ENCODE peak calls at places on chromosome 5, in eight cellular contexts. A is endodermal cell; E is GM23248; G is left ventricle myocardium inferior; F is cardiac muscle cell; V is CD8-positive, alpha-beta T cell; T is adrenal gland; O is upper lobe of right lung. C is an unnamed sample.
A peak's percentile ranks its signal among the peaks of the same experiment; 100 is the strongest.

GRCh38 chr5:158522001-158522400 is 577.7 kb downstream of the EBF1 start:
- DNase-seq in A (no peak), E (peak; percentile 80), G (no peak), F (no peak), V (no peak), T (no peak), O (no peak), C (no peak)

GRCh38 chr5:160789219-160789820 is 62.7 kb downstream of the ATP10B start:
- DNase-seq in A (no peak), E (no peak), G (no peak), F (no peak), V (no peak), T (no peak), O (no peak), C (no peak)

GRCh38 chr5:175696855-175697198 is 39.0 kb downstream of the HRH2 start:
- DNase-seq in A (no peak), E (no peak), G (no peak), F (no peak), V (no peak), T (no peak), O (no peak), C (no peak)

GRCh38 chr5:38048400-38048799 is 208.6 kb upstream of the GDNF start:
- DNase-seq in A (no peak), E (no peak), G (no peak), F (no peak), V (no peak), T (no peak), O (no peak), C (no peak)

GRCh38 chr5:2752059-2752874 is 790 bp upstream of the IRX2 start:
- DNase-seq in A (no peak), E (peak; percentile 81), G (no peak), F (no peak), V (no peak), T (no peak), O (peak; percentile 90), C (no peak)

GRCh38 chr5:143059355-143059754 is 289.2 kb downstream of the ARHGAP26 start:
- DNase-seq in A (no peak), E (no peak), G (no peak), F (no peak), V (no peak), T (no peak), O (no peak), C (no peak)

GRCh38 chr5:150189728-150190502 is at the start of gene SLC6A7:
- DNase-seq in A (no peak), E (peak; percentile 34), G (no peak), F (peak; percentile 50), V (no peak), T (no peak), O (no peak), C (no peak)

GRCh38 chr5:174606646-174607045 is 117.7 kb upstream of the MSX2 start:
- DNase-seq in A (no peak), E (no peak), G (no peak), F (no peak), V (no peak), T (no peak), O (no peak), C (no peak)

GRCh38 chr5:58711965-58712364 is 129.1 kb downstream of the RAB3C start:
- DNase-seq in A (no peak), E (no peak), G (no peak), F (no peak), V (no peak), T (no peak), O (no peak), C (no peak)

GRCh38 chr5:149576021-149576420 is 5.3 kb upstream of the ARHGEF37 start:
- DNase-seq in A (no peak), E (no peak), G (no peak), F (no peak), V (no peak), T (no peak), O (no peak), C (no peak)

GRCh38 chr5:71893451-71893850 is 174.4 kb downstream of the CARTPT start:
- DNase-seq in A (no peak), E (peak; percentile 51), G (no peak), F (no peak), V (no peak), T (no peak), O (no peak), C (no peak)

GRCh38 chr5:179795863-179796833 is 2.4 kb downstream of the LTC4S start:
- DNase-seq in A (peak; percentile 94), E (peak; percentile 94), G (peak; percentile 85), F (peak; percentile 91), V (peak; percentile 43), T (peak; percentile 78), O (peak; percentile 94), C (peak; percentile 88)

GRCh38 chr5:52997424-52997823 is 8.3 kb downstream of the ITGA2 start:
- DNase-seq in A (no peak), E (peak; percentile 36), G (no peak), F (no peak), V (no peak), T (no peak), O (no peak), C (no peak)

GRCh38 chr5:100901851-100902341 is 1.2 kb downstream of the ST8SIA4 start:
- DNase-seq in A (peak; percentile 68), E (peak; percentile 3), G (no peak), F (peak; percentile 13), V (peak; percentile 37), T (peak; percentile 56), O (no peak), C (peak; percentile 48)

GRCh38 chr5:178234121-178234752 is 1.6 kb upstream of the PHYKPL start:
- DNase-seq in A (no peak), E (no peak), G (peak; percentile 10), F (no peak), V (no peak), T (no peak), O (no peak), C (no peak)

GRCh38 chr5:142364251-142365145 is 39.7 kb upstream of the SPRY4 start:
- DNase-seq in A (peak; percentile 75), E (no peak), G (peak; percentile 68), F (no peak), V (no peak), T (peak; percentile 62), O (no peak), C (no peak)

GRCh38 chr5:103461223-103461622 is 101.4 kb downstream of the NUDT12 start:
- DNase-seq in A (no peak), E (peak; percentile 71), G (no peak), F (no peak), V (no peak), T (no peak), O (no peak), C (no peak)

GRCh38 chr5:175712681-175713085 is 54.8 kb downstream of the HRH2 start:
- DNase-seq in A (peak; percentile 43), E (no peak), G (no peak), F (no peak), V (no peak), T (no peak), O (peak; percentile 38), C (peak; percentile 45)

GRCh38 chr5:103617090-103617489 is 54.5 kb upstream of the NUDT12 start:
- DNase-seq in A (no peak), E (no peak), G (no peak), F (no peak), V (no peak), T (no peak), O (no peak), C (no peak)

GRCh38 chr5:173236531-173237501 is 1.8 kb upstream of the NKX2-5 start:
- DNase-seq in A (peak; percentile 70), E (no peak), G (no peak), F (peak; percentile 94), V (no peak), T (no peak), O (no peak), C (peak; percentile 68)

GRCh38 chr5:78649220-78649700 is 688 bp upstream of the LHFPL2 start:
- DNase-seq in A (peak; percentile 75), E (peak; percentile 45), G (no peak), F (no peak), V (no peak), T (no peak), O (no peak), C (no peak)

GRCh38 chr5:169474226-169474625 is 109.3 kb upstream of the SPDL1 start:
- DNase-seq in A (no peak), E (no peak), G (no peak), F (no peak), V (no peak), T (no peak), O (no peak), C (no peak)

DNA sequence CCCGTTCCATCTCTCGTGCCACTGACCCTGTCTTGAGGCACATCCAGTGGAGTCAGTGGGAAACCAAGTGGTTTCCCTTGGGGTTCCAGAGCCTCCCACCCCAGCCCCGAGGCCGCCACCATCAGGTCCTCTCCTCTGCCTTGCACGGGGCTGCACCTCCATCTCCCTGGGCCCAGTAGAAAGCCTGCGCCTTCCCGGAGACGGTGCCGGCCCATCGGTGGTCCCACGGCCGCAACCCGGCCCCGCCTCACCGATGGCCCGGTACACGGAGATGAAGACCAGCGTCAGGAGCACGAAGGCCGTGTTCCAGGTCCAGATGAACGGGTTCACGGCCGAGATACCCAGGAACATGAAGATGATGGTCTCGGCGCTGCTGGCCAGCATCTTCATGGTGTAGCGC is 40.0 kb downstream of the EXOC3 start:
- DNase-seq in A (no peak), E (no peak), G (no peak), F (no peak), V (no peak), T (no peak), O (no peak), C (no peak)
- H3K27me3 ChIP-seq in A (no peaks in the 10 kb centered on the region), E (no peaks in the 10 kb centered on the region), G (peaks cover 84% of the 10 kb centered on the region), F (no peaks in the 10 kb centered on the region), V (no peaks in the 10 kb centered on the region), T (peaks cover 42% of the 10 kb centered on the region), O (peaks cover 58% of the 10 kb centered on the region), C (no peaks in the 10 kb centered on the region)

DNA sequence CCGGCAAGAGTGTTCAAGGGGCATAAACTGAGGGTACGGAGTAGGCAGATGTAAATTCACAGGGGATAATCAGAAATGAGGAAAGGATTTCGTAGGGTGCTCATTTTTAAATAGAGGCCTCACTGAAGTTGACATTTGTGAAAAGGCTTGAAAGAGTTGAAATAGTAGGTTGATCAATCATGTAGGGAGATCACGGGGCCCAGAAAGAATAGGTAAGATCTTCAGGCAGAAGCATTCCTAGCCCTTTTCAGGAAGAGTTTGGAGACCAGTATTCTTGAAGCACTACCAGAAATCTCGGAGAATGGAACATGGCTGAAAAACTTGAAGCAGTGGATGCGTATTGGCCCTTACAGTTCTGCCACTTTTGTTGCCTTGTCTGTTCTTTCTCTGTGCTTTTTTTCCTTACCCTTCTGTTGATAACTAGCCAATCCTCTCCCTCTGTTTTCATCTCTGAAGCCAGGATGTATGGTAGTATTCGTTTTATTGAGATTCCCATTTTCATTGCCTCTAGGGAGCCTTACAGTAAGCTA is 451 bp upstream of the CCNH start:
- DNase-seq in A (no peak), E (peak; percentile 43), G (no peak), F (peak; percentile 1), V (no peak), T (no peak), O (no peak), C (no peak)
- H3K4me3 ChIP-seq in A (peak overlapping the region; percentile 91), E (peak overlapping the region; percentile 98), G (peak overlapping the region; percentile 81), F (peak overlapping the region; percentile 83), V (peak overlapping the region; percentile 88), T (peak overlapping the region; percentile 87), O (peak overlapping the region; percentile 76), C (peak overlapping the region; percentile 65)

GRCh38 chr5:1657161-1657741 is 133.5 kb upstream of the LPCAT1 start:
- DNase-seq in A (peak; percentile 45), E (no peak), G (peak; percentile 10), F (no peak), V (no peak), T (no peak), O (peak; percentile 38), C (no peak)
- H3K4me1 ChIP-seq in A (peaks cover 4% of the 10 kb centered on the region), E (no peaks in the 10 kb centered on the region), G (peaks cover 10% of the 10 kb centered on the region), F (no peaks in the 10 kb centered on the region), V (peaks cover 9% of the 10 kb centered on the region), T (no peaks in the 10 kb centered on the region), O (peaks cover 7% of the 10 kb centered on the region), C (no peaks in the 10 kb centered on the region)

GRCh38 chr5:154601014-154601413 is 123.0 kb upstream of the HAND1 start:
- DNase-seq in A (no peak), E (no peak), G (no peak), F (no peak), V (no peak), T (no peak), O (no peak), C (no peak)
- H3K27me3 ChIP-seq in A (peaks cover 5% of the 10 kb centered on the region), E (peaks cover 5% of the 10 kb centered on the region), G (peaks cover 47% of the 10 kb centered on the region), F (no peaks in the 10 kb centered on the region), V (peaks cover 4% of the 10 kb centered on the region), T (peaks cover 4% of the 10 kb centered on the region), O (peaks cover 11% of the 10 kb centered on the region), C (no peaks in the 10 kb centered on the region)

C was measured in aorta.